ENCODE peak calls at places on chromosomes 11 and 22, in eight cellular contexts. L is hepatocyte; P is HEK293T; C is progenitor cell of endocrine pancreas; X is epithelial cell of esophagus; E is upper lobe of right lung; T is GM12892; M is activated effector memory CD4-positive, alpha-beta T cell treated with Interleukin-2 at 50 U/mL for 16 hours. F is an unnamed sample.

GRCh38 chr11:100774859-100775258 is 87.8 kb downstream of the ARHGAP42 start:
- DNase-seq in L (peak), P (no peak), C (no peak), X (no peak), E (no peak), T (no peak), M (no peak), F (no peak)

GRCh38 chr22:38524434-38524833 is 18.3 kb upstream of the DDX17 start:
- DNase-seq in L (no peak), P (no peak), C (no peak), X (no peak), E (no peak), T (no peak), M (no peak), F (no peak)

GRCh38 chr11:126359431-126360048 is 4.1 kb downstream of the ST3GAL4 start:
- DNase-seq in L (peak), P (no peak), C (no peak), X (no peak), E (peak), T (no peak), M (no peak), F (no peak)

GRCh38 chr11:1557904-1558831 is 13.9 kb downstream of the DUSP8 start:
- DNase-seq in L (peak), P (no peak), C (no peak), X (peak), E (peak), T (peak), M (no peak), F (no peak)

GRCh38 chr22:21943571-21944448 is 8.8 kb downstream of the PPM1F start:
- DNase-seq in L (no peak), P (no peak), C (no peak), X (no peak), E (no peak), T (no peak), M (no peak), F (no peak)

GRCh38 chr11:75400110-75400865 is 970 bp downstream of the RPS3 start:
- DNase-seq in L (no peak), P (no peak), C (no peak), X (peak), E (peak), T (no peak), M (peak), F (no peak)

GRCh38 chr11:71060358-71060757 is 192.0 kb downstream of the SHANK2 start:
- DNase-seq in L (no peak), P (no peak), C (no peak), X (no peak), E (no peak), T (no peak), M (no peak), F (no peak)

GRCh38 chr11:46389450-46390330 is 1.9 kb downstream of the CHRM4 start:
- DNase-seq in L (peak), P (peak), C (peak), X (peak), E (peak), T (peak), M (no peak), F (peak)

GRCh38 chr11:129595043-129595962 is 219.7 kb downstream of the BARX2 start:
- DNase-seq in L (no peak), P (no peak), C (no peak), X (no peak), E (no peak), T (no peak), M (no peak), F (no peak)

GRCh38 chr22:30838111-30838510 is 130.5 kb downstream of the MORC2 start:
- DNase-seq in L (no peak), P (peak), C (no peak), X (peak), E (no peak), T (no peak), M (no peak), F (no peak)

GRCh38 chr22:40709752-40710413 is 30.6 kb downstream of the MCHR1 start:
- DNase-seq in L (peak), P (no peak), C (no peak), X (no peak), E (no peak), T (no peak), M (no peak), F (no peak)

GRCh38 chr11:71995726-71996291 is 2.9 kb upstream of the IL18BP start:
- DNase-seq in L (no peak), P (no peak), C (no peak), X (no peak), E (no peak), T (no peak), M (no peak), F (no peak)

GRCh38 chr22:38862375-38863329 is 9.4 kb downstream of the CBX6 start:
- DNase-seq in L (peak), P (no peak), C (no peak), X (no peak), E (peak), T (no peak), M (no peak), F (no peak)

GRCh38 chr22:40627612-40628011 is 8.9 kb downstream of the MRTFA start:
- DNase-seq in L (no peak), P (no peak), C (no peak), X (peak), E (no peak), T (no peak), M (no peak), F (no peak)

GRCh38 chr11:92125316-92125715 is 99.3 kb upstream of the FAT3 start:
- DNase-seq in L (no peak), P (no peak), C (no peak), X (no peak), E (no peak), T (no peak), M (no peak), F (no peak)

GRCh38 chr11:3188496-3189192 is 23.5 kb upstream of the OSBPL5 start:
- DNase-seq in L (no peak), P (no peak), C (no peak), X (no peak), E (no peak), T (no peak), M (no peak), F (no peak)